ENCODE peak calls at places on chromosome 12, in four cellular contexts. A is tibial nerve, U is BJ, I is adrenal gland. L is an unnamed sample. For H3K27me3, the result is how much of the 10 kb centered on the place peaks cover.

GRCh38 chr12:58919271-58920101 is 818 bp downstream of the LRIG3 start:
- DNase-seq in I (peak), A (peak), U (no peak), L (peak)

GRCh38 chr12:92942905-92943304 is 13.8 kb upstream of the EEA1 start:
- DNase-seq in U (peak), A (no peak), I (peak), L (no peak)

GRCh38 chr12:26631846-26632245 is 201.1 kb downstream of the ITPR2 start:
- DNase-seq in A (no peak), U (no peak), I (no peak), L (no peak)

GRCh38 chr12:99271071-99271470 is 376.5 kb upstream of the GARIN6 start:
- DNase-seq in I (no peak), A (no peak), U (no peak), L (no peak)

GRCh38 chr12:27592548-27592947 is 68.5 kb downstream of the PPFIBP1 start:
- DNase-seq in U (no peak), I (peak), A (peak), L (peak)

GRCh38 chr12:104422441-104422840 is 34.3 kb upstream of the CHST11 start:
- DNase-seq in U (no peak), I (no peak), A (no peak), L (no peak)

GRCh38 chr12:67681145-67681778 is 32.7 kb downstream of the DYRK2 start:
- DNase-seq in U (peak), I (peak), A (peak), L (no peak)

GRCh38 chr12:51846911-51847829 is 1.3 kb downstream of the FIGNL2 start:
- DNase-seq in I (no peak), U (no peak), A (peak), L (no peak)

GRCh38 chr12:90058721-90059120 is 350.1 kb upstream of the ATP2B1 start:
- DNase-seq in A (no peak), I (no peak), U (peak), L (no peak)

GRCh38 chr12:49580572-49581535 is 12.9 kb upstream of the MCRS1 start:
- DNase-seq in U (no peak), I (peak), A (peak), L (peak)

GRCh38 chr12:91434081-91434480 is 251.5 kb upstream of the DCN start:
- DNase-seq in I (no peak), U (no peak), A (no peak), L (no peak)

GRCh38 chr12:117506333-117506732 is 144.9 kb upstream of the NOS1 start:
- DNase-seq in I (no peak), A (no peak), U (no peak), L (no peak)

GRCh38 chr12:123894823-123895338 is 77.8 kb downstream of the CCDC92 start:
- DNase-seq in U (no peak), I (no peak), A (no peak), L (no peak)

GRCh38 chr12:19451196-19451595 is 11.9 kb downstream of the AEBP2 start:
- DNase-seq in A (no peak), I (no peak), U (no peak), L (no peak)

GRCh38 chr12:104911942-104912341 is 46.1 kb downstream of the SLC41A2 start:
- DNase-seq in A (no peak), U (no peak), I (no peak), L (no peak)

GRCh38 chr12:28930704-28931103 is 218.4 kb upstream of the FAR2 start:
- DNase-seq in A (no peak), U (no peak), I (no peak), L (no peak)

GRCh38 chr12:41365653-41366131 is 177.6 kb downstream of the PDZRN4 start:
- DNase-seq in A (no peak), I (no peak), U (no peak), L (no peak)

GRCh38 chr12:11307143-11307542 is 3.1 kb downstream of the PRB4 start:
- DNase-seq in A (no peak), I (no peak), U (no peak), L (no peak)

GRCh38 chr12:5258966-5259365 is 172.9 kb upstream of the NTF3 start:
- DNase-seq in A (no peak), U (no peak), I (no peak), L (no peak)

GRCh38 chr12:106282457-106283097 is 20.0 kb upstream of the TCP11L2 start:
- DNase-seq in I (peak), A (no peak), U (no peak), L (no peak)

GRCh38 chr12:63304844-63305243 is 153.8 kb upstream of the AVPR1A start:
- DNase-seq in I (no peak), A (no peak), U (no peak), L (no peak)

GRCh38 chr12:11174022-11174421 is 3.0 kb downstream of the SMIM10L1 start:
- DNase-seq in U (no peak), I (no peak), A (no peak), L (no peak)

GRCh38 chr12:97148941-97149559 is 242.0 kb downstream of the NEDD1 start:
- DNase-seq in I (peak), U (no peak), A (peak), L (peak)

GRCh38 chr12:14325716-14326343 is 39.7 kb upstream of the ATF7IP start:
- DNase-seq in A (no peak), I (no peak), U (no peak), L (no peak)

GRCh38 chr12:80936642-80937390 is 918 bp downstream of the LIN7A start:
- DNase-seq in I (no peak), U (no peak), A (no peak), L (peak)

GRCh38 chr12:42692749-42693148 is 103.2 kb upstream of the PRICKLE1 start:
- DNase-seq in I (no peak), U (no peak), A (no peak), L (no peak)

GRCh38 chr12:68453876-68454275 is 121.7 kb upstream of the MDM1 start:
- DNase-seq in A (no peak), I (no peak), U (no peak), L (no peak)

GRCh38 chr12:43797561-43798217 is 8.4 kb downstream of the TWF1 start:
- DNase-seq in U (no peak), I (no peak), A (no peak), L (no peak)

GRCh38 chr12:27158322-27158721 is 75.9 kb upstream of the C12orf71 start:
- DNase-seq in U (no peak), A (no peak), I (no peak), L (no peak)

GRCh38 chr12:94793191-94793595 is 142.8 kb upstream of the TMCC3 start:
- DNase-seq in A (no peak), U (no peak), I (no peak), L (no peak)

GRCh38 chr12:124518051-124518932 is 49.1 kb downstream of the NCOR2 start:
- DNase-seq in A (peak), U (peak), I (peak), L (no peak)

GRCh38 chr12:124222368-124223245 is 72.3 kb upstream of the RFLNA start:
- DNase-seq in U (no peak), A (no peak), I (no peak), L (no peak)

GRCh38 chr12:38162013-38162412 is 154.6 kb upstream of the ALG10B start:
- DNase-seq in U (no peak), I (no peak), A (no peak), L (no peak)

GRCh38 chr12:752673-753400 is 458 bp downstream of the WNK1 start:
- DNase-seq in U (no peak), A (peak), I (peak), L (peak)

GRCh38 chr12:75883241-75883640 is 148.3 kb downstream of the PHLDA1 start:
- DNase-seq in U (no peak), A (no peak), I (no peak), L (no peak)

GRCh38 chr12:118972982-118973381 is 8.4 kb upstream of the SRRM4 start:
- DNase-seq in A (no peak), U (no peak), I (no peak), L (no peak)
- TF ChIP-seq CTCF in A (no peak), U (no peak), I (no peak), L (no peak)

GRCh38 chr12:3542156-3542555 is 51.2 kb downstream of the PRMT8 start:
- DNase-seq in A (no peak), U (no peak), I (no peak), L (no peak)
- H3K27me3 ChIP-seq in A (under half), U (under half), I (under half), L (under half)

GRCh38 chr12:130497991-130498390 is 160.3 kb downstream of the PIWIL1 start:
- DNase-seq in U (no peak), A (no peak), I (no peak), L (no peak)
- TF ChIP-seq CTCF in U (no peak), A (no peak), I (no peak), L (no peak)

GRCh38 chr12:53231859-53232640 is at the start of gene RARG:
- DNase-seq in U (no peak), A (peak), I (peak), L (no peak)
- H3K27me3 ChIP-seq in U (under half), A (under half), I (under half), L (under half)

DNA sequence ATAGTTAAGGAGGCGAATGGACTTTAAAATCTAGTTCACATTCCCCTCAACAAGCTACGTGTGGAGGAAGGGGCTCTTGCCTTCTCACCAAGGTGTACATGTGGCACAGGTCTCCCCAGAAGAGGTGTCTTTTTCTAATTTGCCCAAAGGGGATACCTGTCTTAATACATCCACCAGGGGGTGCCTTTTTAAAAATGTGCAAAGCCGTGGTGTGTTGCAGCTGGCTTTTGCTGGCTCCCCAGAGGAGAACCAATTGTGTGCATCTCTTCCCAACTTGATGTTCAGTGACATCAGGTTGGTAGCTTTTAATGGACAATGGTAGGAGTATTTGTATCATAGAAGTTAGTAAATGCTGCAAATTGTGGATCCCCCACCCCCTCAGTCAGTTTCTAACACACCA is 33.8 kb downstream of the CREBL2 start:
- DNase-seq in U (no peak), A (no peak), I (no peak), L (peak)
- TF ChIP-seq CTCF in U (peak), A (peak), I (no peak), L (peak)

GRCh38 chr12:47488888-47489287 is 216.9 kb downstream of the RPAP3 start:
- DNase-seq in U (no peak), I (no peak), A (no peak), L (no peak)

GRCh38 chr12:47493801-47494200 is 212.0 kb downstream of the RPAP3 start:
- DNase-seq in U (no peak), A (no peak), I (no peak), L (no peak)

GRCh38 chr12:47491516-47491915 is 214.3 kb downstream of the RPAP3 start:
- DNase-seq in I (no peak), A (no peak), U (no peak), L (no peak)
- H3K27me3 ChIP-seq in I (under half), A (under half), U (under half), L (under half)

L was measured in GM06990.